ENCODE peak calls at places on chromosomes 11 and 22, in five cellular contexts. One of them, this sample, is unnamed.

GRCh38 chr11:59769086-59769485 is 13.9 kb downstream of the STX3 start:
- DNase-seq in endothelial cell: no peak
- DNase-seq in tibial nerve: no peak
- DNase-seq in GM12865: no peak
- DNase-seq in HFF-Myc: no peak
- DNase-seq in this sample: no peak

GRCh38 chr11:79121351-79121750 is 319.5 kb downstream of the TENM4 start:
- DNase-seq in endothelial cell: no peak
- DNase-seq in tibial nerve: no peak
- DNase-seq in GM12865: no peak
- DNase-seq in HFF-Myc: no peak
- DNase-seq in this sample: no peak

GRCh38 chr11:68358416-68358815 is 46.0 kb downstream of the LRP5 start:
- DNase-seq in endothelial cell: no peak
- DNase-seq in tibial nerve: no peak
- DNase-seq in GM12865: peak
- DNase-seq in HFF-Myc: no peak
- DNase-seq in this sample: no peak

GRCh38 chr11:6932150-6932549 is 5.9 kb downstream of the ZNF215 start:
- DNase-seq in endothelial cell: no peak
- DNase-seq in tibial nerve: no peak
- DNase-seq in GM12865: no peak
- DNase-seq in HFF-Myc: no peak
- DNase-seq in this sample: no peak

GRCh38 chr11:75422248-75423231 is 10.5 kb downstream of the KLHL35 start:
- DNase-seq in endothelial cell: no peak
- DNase-seq in tibial nerve: no peak
- DNase-seq in GM12865: no peak
- DNase-seq in HFF-Myc: no peak
- DNase-seq in this sample: no peak

GRCh38 chr22:43151251-43152000 is at the start of gene TSPO:
- DNase-seq in endothelial cell: peak
- DNase-seq in tibial nerve: peak
- DNase-seq in GM12865: peak
- DNase-seq in HFF-Myc: no peak
- DNase-seq in this sample: no peak

GRCh38 chr11:58922475-58922874 is 16.8 kb upstream of the GLYATL1 start:
- DNase-seq in endothelial cell: no peak
- DNase-seq in tibial nerve: no peak
- DNase-seq in GM12865: no peak
- DNase-seq in HFF-Myc: no peak
- DNase-seq in this sample: no peak

GRCh38 chr11:80412604-80413003 is 971.8 kb upstream of the TENM4 start:
- DNase-seq in endothelial cell: no peak
- DNase-seq in tibial nerve: no peak
- DNase-seq in GM12865: no peak
- DNase-seq in HFF-Myc: no peak
- DNase-seq in this sample: no peak

GRCh38 chr22:47138898-47139789 is 376.7 kb downstream of the TBC1D22A start:
- DNase-seq in endothelial cell: no peak
- DNase-seq in tibial nerve: no peak
- DNase-seq in GM12865: no peak
- DNase-seq in HFF-Myc: no peak
- DNase-seq in this sample: no peak

GRCh38 chr11:104564921-104565580 is 333.2 kb downstream of the CASP12 start:
- DNase-seq in endothelial cell: peak
- DNase-seq in tibial nerve: no peak
- DNase-seq in GM12865: no peak
- DNase-seq in HFF-Myc: no peak
- DNase-seq in this sample: peak

GRCh38 chr22:33832558-33833151 is 87.6 kb downstream of the LARGE1 start:
- DNase-seq in endothelial cell: no peak
- DNase-seq in tibial nerve: no peak
- DNase-seq in GM12865: no peak
- DNase-seq in HFF-Myc: no peak
- DNase-seq in this sample: no peak

GRCh38 chr11:6569706-6570105 is 33.7 kb downstream of the RRP8 start:
- DNase-seq in endothelial cell: no peak
- DNase-seq in tibial nerve: no peak
- DNase-seq in GM12865: no peak
- DNase-seq in HFF-Myc: no peak
- DNase-seq in this sample: no peak

GRCh38 chr22:36220457-36220921 is 18.8 kb downstream of the APOL2 start:
- DNase-seq in endothelial cell: no peak
- DNase-seq in tibial nerve: no peak
- DNase-seq in GM12865: no peak
- DNase-seq in HFF-Myc: no peak
- DNase-seq in this sample: no peak

GRCh38 chr22:17807086-17807485 is 32.8 kb upstream of the BID start:
- DNase-seq in endothelial cell: no peak
- DNase-seq in tibial nerve: no peak
- DNase-seq in GM12865: no peak
- DNase-seq in HFF-Myc: no peak
- DNase-seq in this sample: no peak

GRCh38 chr11:69674267-69674885 is 777 bp downstream of the LTO1 start:
- DNase-seq in endothelial cell: no peak
- DNase-seq in tibial nerve: no peak
- DNase-seq in GM12865: peak
- DNase-seq in HFF-Myc: no peak
- DNase-seq in this sample: no peak

GRCh38 chr11:82719316-82719715 is 14.3 kb downstream of the FAM181B start:
- DNase-seq in endothelial cell: no peak
- DNase-seq in tibial nerve: no peak
- DNase-seq in GM12865: no peak
- DNase-seq in HFF-Myc: no peak
- DNase-seq in this sample: no peak

GRCh38 chr11:69773626-69774353 is 1.4 kb downstream of the FGF4 start:
- DNase-seq in endothelial cell: no peak
- DNase-seq in tibial nerve: no peak
- DNase-seq in GM12865: no peak
- DNase-seq in HFF-Myc: no peak
- DNase-seq in this sample: no peak

GRCh38 chr11:68766786-68767185 is 15.5 kb upstream of the TESMIN start:
- DNase-seq in endothelial cell: no peak
- DNase-seq in tibial nerve: no peak
- DNase-seq in GM12865: no peak
- DNase-seq in HFF-Myc: no peak
- DNase-seq in this sample: no peak

GRCh38 chr22:24516301-24516737 is 21.2 kb downstream of the UPB1 start:
- DNase-seq in endothelial cell: no peak
- DNase-seq in tibial nerve: no peak
- DNase-seq in GM12865: peak
- DNase-seq in HFF-Myc: no peak
- DNase-seq in this sample: no peak
- TF ChIP-seq CTCF in endothelial cell: no peak
- TF ChIP-seq CTCF in tibial nerve: no peak
- TF ChIP-seq CTCF in GM12865: no peak
- TF ChIP-seq CTCF in HFF-Myc: no peak
- TF ChIP-seq CTCF in this sample: peak

DNA sequence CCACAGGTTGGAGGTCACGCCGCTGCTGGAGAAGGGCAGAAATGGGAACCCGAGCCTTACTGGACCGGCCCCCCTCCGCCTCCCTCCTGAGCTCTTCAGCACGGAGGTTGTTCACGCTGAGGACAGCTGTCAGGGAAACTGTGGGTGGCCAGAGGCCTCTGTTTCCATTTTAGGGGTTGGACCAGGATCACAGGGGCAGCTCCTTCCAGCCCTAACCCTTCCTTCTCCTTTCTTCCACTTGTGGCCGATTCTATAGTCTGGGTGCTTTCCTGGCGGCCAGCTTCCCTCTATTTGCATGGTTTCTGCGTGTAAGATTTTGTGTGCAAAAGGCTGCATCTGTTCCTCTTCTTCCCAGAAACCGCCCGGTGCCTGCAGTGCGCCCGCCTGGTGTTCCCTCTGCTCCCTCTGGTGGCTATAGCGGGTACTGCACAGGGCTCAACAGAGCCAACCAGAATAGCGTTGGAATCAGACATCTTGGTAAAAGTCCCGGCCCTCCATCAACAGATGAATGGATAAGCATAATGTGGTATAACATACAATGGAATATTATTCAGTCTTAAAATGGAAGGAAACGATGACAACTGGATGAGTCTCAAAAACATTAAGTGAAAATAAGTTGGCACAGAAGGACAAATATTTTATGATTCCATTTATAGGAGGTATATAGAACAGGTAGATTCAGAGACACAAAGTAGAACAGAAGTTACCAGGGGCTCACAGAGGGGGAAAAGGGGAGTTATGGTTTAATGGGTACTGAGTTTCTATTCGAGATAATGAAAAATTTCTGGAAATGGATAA is 8.4 kb upstream of the SLC22A8 start:
- DNase-seq in endothelial cell: peak
- DNase-seq in tibial nerve: peak
- DNase-seq in GM12865: peak
- DNase-seq in HFF-Myc: peak
- DNase-seq in this sample: no peak
- TF ChIP-seq CTCF in endothelial cell: peak
- TF ChIP-seq CTCF in tibial nerve: peak
- TF ChIP-seq CTCF in GM12865: peak
- TF ChIP-seq CTCF in HFF-Myc: peak
- TF ChIP-seq CTCF in this sample: peak

GRCh38 chr11:96340555-96340885 is 2.5 kb downstream of the MAML2 start:
- DNase-seq in endothelial cell: no peak
- DNase-seq in tibial nerve: no peak
- DNase-seq in GM12865: no peak
- DNase-seq in HFF-Myc: no peak
- DNase-seq in this sample: no peak

GRCh38 chr11:96337541-96338530 is 5.2 kb downstream of the MAML2 start:
- DNase-seq in endothelial cell: no peak
- DNase-seq in tibial nerve: no peak
- DNase-seq in GM12865: peak
- DNase-seq in HFF-Myc: no peak
- DNase-seq in this sample: no peak

GRCh38 chr11:96341237-96342130 is 1.5 kb downstream of the MAML2 start:
- DNase-seq in endothelial cell: peak
- DNase-seq in tibial nerve: no peak
- DNase-seq in GM12865: peak
- DNase-seq in HFF-Myc: no peak
- DNase-seq in this sample: no peak

GRCh38 chr11:96339704-96340554 is 3.1 kb downstream of the MAML2 start:
- DNase-seq in endothelial cell: no peak
- DNase-seq in tibial nerve: no peak
- DNase-seq in GM12865: peak
- DNase-seq in HFF-Myc: no peak
- DNase-seq in this sample: no peak

DNA sequence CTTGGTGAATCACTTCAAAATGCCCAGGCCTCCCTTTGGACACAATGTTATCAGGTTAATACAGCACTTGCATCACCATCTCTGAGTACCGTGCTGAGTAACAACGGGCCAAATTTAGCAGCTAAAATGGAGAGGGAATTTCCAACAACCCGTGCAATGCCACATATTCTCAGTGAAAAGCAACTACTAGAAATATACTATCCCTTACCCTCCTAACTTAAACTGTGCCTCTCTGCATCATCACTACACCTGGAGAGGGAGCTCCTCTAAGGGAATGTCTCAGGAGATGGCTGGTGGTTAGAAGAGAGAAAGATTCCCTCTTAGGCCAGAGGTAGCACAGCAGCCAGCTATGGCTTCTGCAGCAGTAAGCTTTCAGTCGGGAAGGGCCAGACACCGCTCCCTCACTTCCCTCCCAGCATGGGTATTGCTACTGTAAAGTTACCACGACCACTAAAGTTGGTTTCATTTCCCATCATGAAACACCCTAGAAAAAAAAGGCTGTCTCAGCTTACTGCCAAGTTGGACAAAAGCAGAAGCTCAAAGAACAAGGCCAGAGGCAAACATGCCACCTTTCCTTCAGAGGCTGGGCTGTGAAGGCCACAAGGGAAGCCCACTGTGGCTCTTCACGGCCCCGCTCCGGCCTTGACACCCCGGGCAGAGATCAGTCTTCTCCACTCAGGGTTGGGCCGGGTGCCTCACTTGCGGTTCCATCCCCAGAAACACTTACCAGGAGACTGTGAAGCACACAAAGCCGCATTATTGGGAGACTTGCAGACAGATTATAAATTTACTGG is 3.9 kb downstream of the MAML2 start:
- DNase-seq in endothelial cell: no peak
- DNase-seq in tibial nerve: no peak
- DNase-seq in GM12865: peak
- DNase-seq in HFF-Myc: no peak
- DNase-seq in this sample: no peak
- TF ChIP-seq CTCF in endothelial cell: no peak
- TF ChIP-seq CTCF in tibial nerve: no peak
- TF ChIP-seq CTCF in GM12865: no peak
- TF ChIP-seq CTCF in HFF-Myc: no peak
- TF ChIP-seq CTCF in this sample: no peak

DNA sequence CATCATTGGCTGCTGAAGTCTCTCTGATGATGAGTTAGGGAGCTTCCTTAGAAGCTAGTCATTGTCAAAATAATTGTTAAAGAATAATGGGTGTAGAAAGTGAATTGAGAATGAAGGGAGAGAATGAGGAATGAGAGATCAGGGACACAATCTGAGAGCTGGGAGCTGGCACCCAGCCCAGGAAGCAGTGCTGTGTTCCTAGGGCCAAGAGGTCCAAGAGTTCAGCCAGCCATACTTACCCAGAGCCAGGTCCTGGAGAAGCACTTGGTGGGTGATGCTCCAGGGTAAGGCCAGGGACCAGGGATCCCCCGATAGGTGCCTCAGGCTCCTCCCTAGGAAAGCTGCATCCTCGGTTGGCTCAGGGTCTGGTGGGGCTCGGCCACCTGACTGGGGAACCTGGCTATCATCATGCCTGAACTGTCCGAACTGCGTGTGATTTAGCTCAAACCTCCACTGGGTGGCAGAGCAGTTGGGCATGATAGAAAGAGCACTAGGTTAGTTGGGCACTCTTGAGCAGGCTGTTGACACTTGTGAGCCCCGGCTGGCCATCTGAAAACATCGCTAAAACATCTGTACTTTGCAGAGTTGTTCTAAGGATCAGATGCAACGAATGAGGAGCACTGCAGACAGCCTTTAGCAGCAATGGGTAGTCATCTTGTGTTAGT is 123.9 kb upstream of the NCAM1 start:
- DNase-seq in endothelial cell: peak
- DNase-seq in tibial nerve: no peak
- DNase-seq in GM12865: peak
- DNase-seq in HFF-Myc: no peak
- DNase-seq in this sample: no peak
- TF ChIP-seq CTCF in endothelial cell: no peak
- TF ChIP-seq CTCF in tibial nerve: no peak
- TF ChIP-seq CTCF in GM12865: no peak
- TF ChIP-seq CTCF in HFF-Myc: no peak
- TF ChIP-seq CTCF in this sample: peak

DNA sequence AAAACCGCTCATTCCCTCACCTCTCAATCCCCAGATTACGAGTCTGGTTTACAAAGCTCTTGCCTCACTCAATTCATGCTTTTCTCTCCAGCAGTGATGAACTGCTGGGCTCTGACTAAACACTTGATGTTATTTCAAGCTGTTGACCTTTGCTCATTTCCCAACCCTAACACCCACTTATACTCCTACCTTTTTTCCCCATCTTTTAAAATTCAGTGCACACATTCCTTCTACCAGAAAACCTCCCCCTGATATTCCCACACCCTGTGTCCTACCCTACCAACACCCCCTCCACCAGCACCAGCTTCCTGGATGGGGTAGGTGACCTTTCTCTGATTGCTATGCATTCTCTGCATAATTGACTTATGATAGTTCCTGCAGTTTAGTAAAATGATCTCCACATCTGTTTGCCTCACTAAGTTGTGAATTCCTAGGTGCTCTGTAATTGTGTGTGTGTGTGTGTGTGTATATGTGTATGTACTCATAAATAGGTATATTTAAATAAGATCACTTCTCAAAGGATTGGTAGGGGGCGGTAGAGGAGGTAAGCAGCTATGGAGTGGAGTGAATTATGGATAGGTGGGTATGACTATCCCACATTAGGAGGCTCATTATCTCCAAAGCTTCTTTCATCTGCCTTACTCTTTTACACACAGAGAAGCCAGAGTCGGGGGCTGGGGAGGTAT is 842 bp downstream of the HEPACAM start:
- DNase-seq in endothelial cell: no peak
- DNase-seq in tibial nerve: no peak
- DNase-seq in GM12865: no peak
- DNase-seq in HFF-Myc: peak
- DNase-seq in this sample: no peak
- TF ChIP-seq CTCF in endothelial cell: no peak
- TF ChIP-seq CTCF in tibial nerve: no peak
- TF ChIP-seq CTCF in GM12865: no peak
- TF ChIP-seq CTCF in HFF-Myc: peak
- TF ChIP-seq CTCF in this sample: peak

This sample was measured in chondrocyte.